ENCODE peak calls at places on chromosomes 13 and 19, in seven cellular contexts. F is 8988T; Z is uterus; R is activated CD8-positive, alpha-beta memory T cell treated with anti-CD3 and anti-CD28 coated beads, Interleukin-2, amount 10 ng/mL, durations not matched to agents 7 days and 5 days; P is stimulated activated CD4-positive, alpha-beta T cell treated with anti-CD3 and anti-CD28 coated beads, Interleukin-2, amount 100 ng/mL, for 24 hours; C is NCI-H1105 treated with DMSO at 0.1 percent for 48 hours; E is NCI-H446. K is an unnamed sample.

GRCh38 chr13:48532146-48532472 is 771 bp downstream of the RCBTB2 start:
- DNase-seq in R (no peak), E (no peak), P (no peak), Z (no peak), F (no peak), C (peak; percentile 42), K (peak; percentile 17)

GRCh38 chr19:33797821-33798633 is 1.4 kb downstream of the KCTD15 start:
- DNase-seq in F (no peak), E (no peak), C (peak; percentile 12), Z (peak; percentile 74), P (peak; percentile 48), R (no peak), K (no peak)

GRCh38 chr19:49930483-49931011 is 1.2 kb upstream of the NUP62 start:
- DNase-seq in Z (peak; percentile 50), C (no peak), R (no peak), P (no peak), E (peak; percentile 73), F (no peak), K (no peak)

GRCh38 chr19:49555600-49556411 is 24.6 kb downstream of the NOSIP start:
- DNase-seq in E (no peak), F (peak; percentile 63), Z (peak; percentile 68), R (peak; percentile 84), C (no peak), P (peak; percentile 82), K (no peak)

GRCh38 chr19:2478756-2479555 is 3.0 kb downstream of the GADD45B start:
- DNase-seq in R (peak; percentile 83), C (no peak), P (peak; percentile 70), E (peak; percentile 35), F (no peak), Z (peak; percentile 79), K (no peak)

GRCh38 chr13:43522788-43523187 is 264.0 kb downstream of the ENOX1 start:
- DNase-seq in R (no peak), Z (no peak), E (no peak), P (no peak), F (no peak), C (no peak), K (no peak)

GRCh38 chr19:19372656-19373416 is 32.6 kb upstream of the GATAD2A start:
- DNase-seq in P (peak; percentile 29), F (no peak), Z (no peak), C (no peak), E (no peak), R (peak; percentile 79), K (no peak)

GRCh38 chr19:1140673-1141072 is 33.4 kb downstream of the SBNO2 start:
- DNase-seq in Z (no peak), R (no peak), C (no peak), E (no peak), F (no peak), P (no peak), K (no peak)

GRCh38 chr19:52527954-52528326 is 472 bp downstream of the ZNF808 start:
- DNase-seq in R (no peak), E (no peak), Z (peak; percentile 24), P (no peak), F (no peak), C (no peak), K (no peak)

GRCh38 chr19:40588110-40588854 is 11.6 kb downstream of the SHKBP1 start:
- DNase-seq in C (no peak), P (no peak), E (no peak), R (no peak), F (no peak), Z (no peak), K (no peak)

GRCh38 chr13:72504026-72504925 is 223.2 kb downstream of the MZT1 start:
- DNase-seq in C (no peak), R (no peak), P (no peak), E (peak; percentile 36), Z (no peak), F (no peak), K (peak; percentile 1)

GRCh38 chr13:50228527-50228926 is 213.3 kb downstream of the KCNRG start:
- DNase-seq in P (no peak), C (no peak), E (no peak), R (no peak), Z (no peak), F (no peak), K (no peak)

GRCh38 chr19:51786651-51787494 is 8.1 kb upstream of the FPR3 start:
- DNase-seq in F (no peak), Z (no peak), P (no peak), C (no peak), E (no peak), R (no peak), K (no peak)

GRCh38 chr19:15298847-15299567 is 33.3 kb downstream of the BRD4 start:
- DNase-seq in P (no peak), F (no peak), C (no peak), E (no peak), R (no peak), Z (no peak), K (no peak)

GRCh38 chr13:29702912-29703351 is 107.4 kb upstream of the SLC7A1 start:
- DNase-seq in E (no peak), F (no peak), R (no peak), P (no peak), Z (peak; percentile 59), C (no peak), K (no peak)

GRCh38 chr19:28519950-28520861 is 692.7 kb downstream of the UQCRFS1 start:
- DNase-seq in C (peak; percentile 94), E (no peak), Z (peak; percentile 18), R (no peak), F (no peak), P (no peak), K (no peak)

GRCh38 chr13:106810069-106810468 is 242.1 kb upstream of the ARGLU1 start:
- DNase-seq in R (no peak), F (no peak), Z (no peak), P (no peak), C (no peak), E (no peak), K (no peak)

GRCh38 chr13:78339927-78340326 is 263.4 kb downstream of the POU4F1 start:
- DNase-seq in Z (no peak), P (no peak), R (no peak), E (no peak), C (no peak), F (no peak), K (no peak)

GRCh38 chr19:15246198-15246481 is 13.9 kb upstream of the EPHX3 start:
- DNase-seq in R (no peak), F (no peak), C (no peak), Z (no peak), P (no peak), E (no peak), K (no peak)